ENCODE peak calls at places on chromosomes 4 and X, in six cellular contexts. E, C, W, G, Y and Z are unnamed samples.

GRCh38 chrX:77595848-77596247 is 148.7 kb downstream of the FGF16 start:
- DNase-seq in E (no peak), C (no peak), W (no peak), G (no peak), Y (no peak), Z (no peak)

GRCh38 chrX:71870337-71871098 is 40.1 kb upstream of the NHSL2 start:
- DNase-seq in E (no peak), C (no peak), W (no peak), G (no peak), Y (no peak), Z (no peak)

GRCh38 chr4:51894246-51894645 is 51.3 kb downstream of the DCUN1D4 start:
- DNase-seq in E (no peak), C (no peak), W (no peak), G (no peak), Y (peak), Z (no peak)

GRCh38 chr4:823761-824460 is 2.0 kb downstream of the CPLX1 start:
- DNase-seq in E (no peak), C (no peak), W (no peak), G (no peak), Y (no peak), Z (no peak)

GRCh38 chr4:79248610-79249009 is 77.3 kb downstream of the NAA11 start:
- DNase-seq in E (no peak), C (no peak), W (no peak), G (no peak), Y (no peak), Z (no peak)

GRCh38 chr4:74793757-74794340 is 474 bp downstream of the BTC start:
- DNase-seq in E (no peak), C (no peak), W (no peak), G (no peak), Y (peak), Z (no peak)

GRCh38 chr4:88411491-88412101 is 32.9 kb downstream of the HERC6 start:
- DNase-seq in E (no peak), C (no peak), W (no peak), G (no peak), Y (no peak), Z (no peak)

GRCh38 chrX:15855562-15856256 is 1.1 kb upstream of the AP1S2 start:
- DNase-seq in E (no peak), C (no peak), W (no peak), G (no peak), Y (no peak), Z (no peak)

GRCh38 chrX:128439159-128439558 is 387.0 kb upstream of the ACTRT1 start:
- DNase-seq in E (no peak), C (no peak), W (no peak), G (no peak), Y (no peak), Z (no peak)

GRCh38 chr4:3369781-3370660 is 71.7 kb upstream of the HGFAC start:
- DNase-seq in E (peak), C (no peak), W (no peak), G (no peak), Y (peak), Z (no peak)

GRCh38 chr4:182288534-182288933 is 45.3 kb downstream of the TENM3 start:
- DNase-seq in E (no peak), C (no peak), W (no peak), G (no peak), Y (no peak), Z (no peak)

GRCh38 chr4:115278830-115279229 is 165.4 kb upstream of the NDST4 start:
- DNase-seq in E (no peak), C (no peak), W (no peak), G (no peak), Y (peak), Z (no peak)

GRCh38 chr4:98746936-98747658 is 88.7 kb upstream of the TSPAN5 start:
- DNase-seq in E (no peak), C (no peak), W (no peak), G (no peak), Y (no peak), Z (no peak)

GRCh38 chr4:181108237-181108636 is 1135.0 kb upstream of the TENM3 start:
- DNase-seq in E (no peak), C (no peak), W (no peak), G (no peak), Y (no peak), Z (no peak)

GRCh38 chr4:38190717-38191178 is 230.6 kb downstream of the PTTG2 start:
- DNase-seq in E (no peak), C (no peak), W (no peak), G (no peak), Y (no peak), Z (no peak)

GRCh38 chr4:148118179-148118578 is 324.0 kb downstream of the NR3C2 start:
- DNase-seq in E (no peak), C (no peak), W (no peak), G (no peak), Y (no peak), Z (no peak)

GRCh38 chr4:15001825-15002658 is at the start of gene CPEB2:
- DNase-seq in E (peak), C (peak), W (peak), G (peak), Y (peak), Z (peak)

GRCh38 chr4:38308728-38309315 is 348.6 kb downstream of the PTTG2 start:
- DNase-seq in E (no peak), C (no peak), W (no peak), G (no peak), Y (peak), Z (no peak)

GRCh38 chrX:104565791-104566687 is at the start of gene IL1RAPL2:
- DNase-seq in E (peak), C (no peak), W (no peak), G (no peak), Y (peak), Z (no peak)

GRCh38 chr4:3851211-3851610 is 85.0 kb downstream of the ADRA2C start:
- DNase-seq in E (no peak), C (no peak), W (no peak), G (no peak), Y (peak), Z (no peak)

GRCh38 chr4:183721207-183722081 is 62.4 kb downstream of the TRAPPC11 start:
- DNase-seq in E (peak), C (peak), W (peak), G (peak), Y (peak), Z (peak)

GRCh38 chr4:108635070-108635655 is 14.8 kb downstream of the RPL34 start:
- DNase-seq in E (no peak), C (no peak), W (no peak), G (no peak), Y (peak), Z (no peak)

GRCh38 chr4:119682080-119682479 is 53.5 kb upstream of the PDE5A start:
- DNase-seq in E (no peak), C (no peak), W (no peak), G (no peak), Y (no peak), Z (no peak)

GRCh38 chr4:16598241-16599224 is 299.9 kb downstream of the LDB2 start:
- DNase-seq in E (no peak), C (no peak), W (no peak), G (no peak), Y (peak), Z (no peak)

GRCh38 chr4:152661649-152662048 is 18.1 kb downstream of the TMEM154 start:
- DNase-seq in E (no peak), C (no peak), W (no peak), G (no peak), Y (no peak), Z (no peak)

GRCh38 chrX:40081679-40082068 is 16.1 kb downstream of the BCOR start:
- DNase-seq in E (no peak), C (no peak), W (no peak), G (no peak), Y (no peak), Z (no peak)